ENCODE peak calls at places on chromosomes 5 and 9, in four cellular contexts. A, P, M and W are unnamed samples.

GRCh38 chr5:178993955-178994579 is 1.1 kb downstream of the GRM6 start:
- DNase-seq in A (no peak), P (no peak), M (no peak), W (no peak)

GRCh38 chr5:145362261-145362660 is 472.9 kb downstream of the PRELID2 start:
- DNase-seq in A (peak; percentile 93), P (no peak), M (no peak), W (no peak)

GRCh38 chr9:108933231-108933630 is 693 bp downstream of the ELP1 start:
- DNase-seq in A (peak; percentile 40), P (no peak), M (no peak), W (no peak)

GRCh38 chr5:78327761-78328510 is 32.5 kb upstream of the SCAMP1 start:
- DNase-seq in A (no peak), P (no peak), M (no peak), W (no peak)

GRCh38 chr5:68450245-68450852 is 234.8 kb downstream of the PIK3R1 start:
- DNase-seq in A (peak; percentile 77), P (no peak), M (peak; percentile 16), W (no peak)

GRCh38 chr5:39178856-39179255 is 40.5 kb downstream of the FYB1 start:
- DNase-seq in A (no peak), P (no peak), M (no peak), W (no peak)

GRCh38 chr5:177519463-177520235 is 2.9 kb upstream of the DDX41 start:
- DNase-seq in A (no peak), P (no peak), M (no peak), W (no peak)

GRCh38 chr5:72191404-72191803 is 84.1 kb downstream of the MAP1B start:
- DNase-seq in A (no peak), P (no peak), M (no peak), W (no peak)

GRCh38 chr9:121944741-121945191 is 148.3 kb downstream of the TTLL11 start:
- DNase-seq in A (peak; percentile 87), P (no peak), M (no peak), W (no peak)

GRCh38 chr5:376951-377325 is 55.4 kb downstream of the AHRR start:
- DNase-seq in A (no peak), P (no peak), M (no peak), W (peak; percentile 33)

GRCh38 chr5:147509710-147510651 is at the start of gene DPYSL3:
- DNase-seq in A (peak; percentile 78), P (peak; percentile 80), M (peak; percentile 84), W (peak; percentile 44)

GRCh38 chr9:134379774-134380431 is 53.6 kb downstream of the RXRA start:
- DNase-seq in A (no peak), P (no peak), M (no peak), W (no peak)

GRCh38 chr9:79461735-79462134 is 110.0 kb upstream of the TLE4 start:
- DNase-seq in A (no peak), P (no peak), M (no peak), W (no peak)

GRCh38 chr9:21919377-21920362 is 74.5 kb downstream of the CDKN2A start:
- DNase-seq in A (peak; percentile 88), P (no peak), M (no peak), W (no peak)

GRCh38 chr9:127938298-127938690 is 640 bp upstream of the DPM2 start:
- DNase-seq in A (no peak), P (peak; percentile 58), M (peak; percentile 76), W (no peak)

GRCh38 chr5:145874765-145875164 is 2.0 kb upstream of the GRXCR2 start:
- DNase-seq in A (no peak), P (no peak), M (no peak), W (no peak)

GRCh38 chr9:94649100-94649855 is 10.0 kb upstream of the FBP1 start:
- DNase-seq in A (peak; percentile 28), P (no peak), M (no peak), W (no peak)

GRCh38 chr9:35904966-35905781 is 828 bp upstream of the HRCT1 start:
- DNase-seq in A (peak; percentile 74), P (no peak), M (no peak), W (no peak)

GRCh38 chr9:76438841-76439588 is 20.0 kb upstream of the GCNT1 start:
- DNase-seq in A (no peak), P (no peak), M (no peak), W (no peak)

GRCh38 chr5:33146916-33147315 is 293.8 kb upstream of the TARS1 start:
- DNase-seq in A (peak; percentile 67), P (no peak), M (no peak), W (no peak)

GRCh38 chr5:136081192-136081591 is 51.5 kb upstream of the SMAD5 start:
- DNase-seq in A (no peak), P (no peak), M (no peak), W (no peak)
- H4K5ac ChIP-seq in A (peak overlapping the region; percentile 35), P (no peak overlapping the region), M (no peak overlapping the region), W (no peak overlapping the region)

DNA sequence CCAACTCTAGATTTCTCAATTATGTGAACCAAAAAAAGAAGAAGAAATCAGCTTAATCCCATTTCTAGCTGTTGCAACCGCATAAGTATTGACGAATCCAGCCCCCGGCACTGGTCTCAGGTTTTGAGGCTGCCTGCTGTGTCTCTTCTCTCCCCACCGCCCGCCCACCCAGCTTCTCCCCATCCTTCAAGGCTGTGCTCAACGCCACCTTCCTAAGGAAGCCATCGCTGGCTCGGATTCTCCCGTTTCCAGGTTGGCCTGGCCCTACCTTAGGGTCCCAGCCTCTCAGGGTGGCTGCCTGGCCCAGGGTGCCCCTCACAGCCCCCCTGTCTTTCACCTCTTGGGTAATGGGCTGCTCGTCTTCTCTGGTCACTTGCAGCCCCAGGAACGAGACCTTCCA is 77.8 kb downstream of the HRH2 start:
- DNase-seq in A (no peak), P (no peak), M (no peak), W (no peak)
- H4K5ac ChIP-seq in A (no peak overlapping the region), P (no peak overlapping the region), M (no peak overlapping the region), W (no peak overlapping the region)

GRCh38 chr9:97386265-97386633 is 25.6 kb upstream of the TDRD7 start:
- DNase-seq in A (no peak), P (no peak), M (no peak), W (no peak)
- H4K5ac ChIP-seq in A (no peak overlapping the region), P (no peak overlapping the region), M (no peak overlapping the region), W (no peak overlapping the region)

DNA sequence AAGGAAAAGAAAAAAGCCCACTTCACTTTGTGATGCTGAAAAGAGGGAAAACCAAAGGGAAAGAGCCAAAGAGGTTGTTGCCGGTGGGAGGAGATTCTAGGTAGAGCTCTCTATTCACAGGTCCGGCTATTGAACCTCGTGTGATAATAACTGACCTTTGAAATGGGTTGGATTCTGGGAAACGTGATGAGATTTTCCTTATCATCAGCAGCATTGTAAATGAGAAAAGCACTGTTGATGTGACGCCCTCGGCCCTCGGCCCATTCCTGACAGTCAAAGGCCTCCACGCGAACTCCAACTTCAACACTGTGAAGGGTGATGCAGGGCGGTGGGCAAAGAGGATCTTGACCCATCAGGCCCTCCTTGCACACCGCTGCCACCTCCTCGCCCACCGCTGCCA is 43.3 kb downstream of the ZCCHC9 start:
- DNase-seq in A (no peak), P (no peak), M (no peak), W (no peak)
- H4K5ac ChIP-seq in A (no peak overlapping the region), P (no peak overlapping the region), M (no peak overlapping the region), W (no peak overlapping the region)

GRCh38 chr5:3954633-3955032 is 359.0 kb downstream of the IRX1 start:
- DNase-seq in A (no peak), P (no peak), M (no peak), W (no peak)
- H4K5ac ChIP-seq in A (no peak overlapping the region), P (no peak overlapping the region), M (no peak overlapping the region), W (no peak overlapping the region)